ENCODE peak calls at places on chromosomes 3 and 15, in seven cellular contexts. I is CD8-positive, alpha-beta memory T cell; S is psoas muscle; Y is small intestine; U is substantia nigra; V is esophagus muscularis mucosa; G is mammary epithelial cell. A is an unnamed sample.

GRCh38 chr15:75224281-75224680 is 22.6 kb downstream of the C15orf39 start:
- DNase-seq in I (no peak), S (peak), Y (no peak), U (no peak), V (no peak), G (no peak), A (no peak)

GRCh38 chr15:66679043-66679656 is 22.9 kb upstream of the SMAD6 start:
- DNase-seq in I (no peak), S (no peak), Y (no peak), U (no peak), V (no peak), G (no peak), A (peak)

GRCh38 chr3:164418426-164418825 is 659.9 kb downstream of the SI start:
- DNase-seq in I (no peak), S (no peak), Y (no peak), U (no peak), V (no peak), G (no peak), A (peak)

GRCh38 chr3:20352547-20353164 is 166.7 kb upstream of the SGO1 start:
- DNase-seq in I (no peak), S (no peak), Y (no peak), U (no peak), V (no peak), G (peak), A (no peak)

GRCh38 chr3:132854856-132855535 is 132.8 kb upstream of the NPHP3 start:
- DNase-seq in I (no peak), S (no peak), Y (no peak), U (no peak), V (no peak), G (no peak), A (no peak)

GRCh38 chr3:142243134-142243533 is 17.7 kb upstream of the GK5 start:
- DNase-seq in I (no peak), S (no peak), Y (no peak), U (no peak), V (no peak), G (no peak), A (no peak)

GRCh38 chr15:89656116-89656815 is 999 bp upstream of the KIF7 start:
- DNase-seq in I (no peak), S (no peak), Y (no peak), U (no peak), V (no peak), G (peak), A (no peak)

GRCh38 chr3:65751123-65751700 is 287.5 kb downstream of the MAGI1 start:
- DNase-seq in I (no peak), S (peak), Y (peak), U (peak), V (no peak), G (peak), A (peak)

GRCh38 chr15:63191895-63192603 is 2.6 kb downstream of the RAB8B start:
- DNase-seq in I (peak), S (no peak), Y (peak), U (no peak), V (no peak), G (no peak), A (peak)

GRCh38 chr15:74913041-74913440 is 6.4 kb upstream of the FAM219B start:
- DNase-seq in I (no peak), S (no peak), Y (no peak), U (no peak), V (no peak), G (no peak), A (no peak)

GRCh38 chr15:76158250-76158649 is 98.5 kb downstream of the TMEM266 start:
- DNase-seq in I (no peak), S (no peak), Y (no peak), U (no peak), V (no peak), G (no peak), A (no peak)

GRCh38 chr3:194683431-194683830 is 2.3 kb upstream of the FAM43A start:
- DNase-seq in I (no peak), S (no peak), Y (no peak), U (no peak), V (no peak), G (no peak), A (no peak)

GRCh38 chr3:162338514-162338913 is 841.9 kb downstream of the OTOL1 start:
- DNase-seq in I (no peak), S (no peak), Y (no peak), U (no peak), V (no peak), G (no peak), A (no peak)

DNA sequence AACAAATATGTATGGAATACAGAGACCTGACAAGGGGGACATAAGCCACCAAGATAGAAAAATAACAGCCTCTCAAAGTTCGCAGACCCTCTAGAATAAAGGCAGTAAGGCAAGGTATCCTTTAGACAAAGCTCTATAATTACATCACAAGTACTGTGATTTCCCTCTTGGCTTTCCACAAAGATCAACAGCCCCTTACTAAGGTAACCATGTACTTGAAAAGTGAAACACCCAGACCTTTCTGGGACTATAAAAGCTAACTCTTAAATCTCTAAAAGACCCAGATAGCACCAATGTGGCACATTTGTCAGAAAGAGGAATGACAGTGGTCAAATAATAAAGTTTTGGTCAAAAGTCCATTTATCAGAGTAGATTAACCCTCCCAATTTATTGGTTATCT is 51.9 kb downstream of the TBL1XR1 start:
- DNase-seq in I (no peak), S (no peak), Y (no peak), U (no peak), V (no peak), G (no peak), A (no peak)
- H3K27ac ChIP-seq in I (no peak), S (no peak), Y (no peak), U (no peak), V (no peak), G (peak), A (peak)

GRCh38 chr3:29972594-29972993 is 633.8 kb upstream of the TGFBR2 start:
- DNase-seq in I (no peak), S (no peak), Y (no peak), U (no peak), V (no peak), G (peak), A (no peak)
- H3K27ac ChIP-seq in I (no peak), S (no peak), Y (no peak), U (no peak), V (no peak), G (no peak), A (no peak)

GRCh38 chr3:38556640-38557358 is 60.7 kb downstream of the EXOG start:
- DNase-seq in I (no peak), S (no peak), Y (no peak), U (no peak), V (no peak), G (no peak), A (no peak)

GRCh38 chr3:38555926-38556325 is 59.8 kb downstream of the EXOG start:
- DNase-seq in I (no peak), S (no peak), Y (no peak), U (no peak), V (no peak), G (no peak), A (no peak)

GRCh38 chr3:38560284-38560683 is 64.1 kb downstream of the EXOG start:
- DNase-seq in I (no peak), S (no peak), Y (no peak), U (no peak), V (no peak), G (no peak), A (no peak)

GRCh38 chr3:38560996-38561717 is 65.0 kb downstream of the EXOG start:
- DNase-seq in I (peak), S (no peak), Y (no peak), U (no peak), V (no peak), G (no peak), A (no peak)

GRCh38 chr3:38558864-38559263 is 62.7 kb downstream of the EXOG start:
- DNase-seq in I (no peak), S (no peak), Y (no peak), U (no peak), V (no peak), G (no peak), A (no peak)
- H3K27ac ChIP-seq in I (no peak), S (no peak), Y (no peak), U (no peak), V (no peak), G (no peak), A (no peak)

GRCh38 chr15:69777356-69777755 is 320.4 kb downstream of the TLE3 start:
- DNase-seq in I (no peak), S (no peak), Y (no peak), U (no peak), V (no peak), G (no peak), A (no peak)
- H3K27ac ChIP-seq in I (no peak), S (no peak), Y (no peak), U (no peak), V (no peak), G (no peak), A (no peak)

GRCh38 chr15:92448370-92448769 is 54.7 kb downstream of the ST8SIA2 start:
- DNase-seq in I (no peak), S (no peak), Y (no peak), U (no peak), V (no peak), G (no peak), A (no peak)

GRCh38 chr15:92444631-92445030 is 51.0 kb downstream of the ST8SIA2 start:
- DNase-seq in I (no peak), S (no peak), Y (no peak), U (no peak), V (no peak), G (no peak), A (no peak)

GRCh38 chr15:92439311-92439710 is 45.6 kb downstream of the ST8SIA2 start:
- DNase-seq in I (no peak), S (no peak), Y (no peak), U (no peak), V (no peak), G (no peak), A (no peak)

GRCh38 chr15:92438471-92438870 is 44.8 kb downstream of the ST8SIA2 start:
- DNase-seq in I (no peak), S (no peak), Y (no peak), U (no peak), V (no peak), G (peak), A (no peak)

GRCh38 chr15:92443381-92443780 is 49.7 kb downstream of the ST8SIA2 start:
- DNase-seq in I (no peak), S (no peak), Y (no peak), U (no peak), V (no peak), G (no peak), A (no peak)
- H3K27ac ChIP-seq in I (no peak), S (no peak), Y (no peak), U (no peak), V (no peak), G (no peak), A (no peak)

DNA sequence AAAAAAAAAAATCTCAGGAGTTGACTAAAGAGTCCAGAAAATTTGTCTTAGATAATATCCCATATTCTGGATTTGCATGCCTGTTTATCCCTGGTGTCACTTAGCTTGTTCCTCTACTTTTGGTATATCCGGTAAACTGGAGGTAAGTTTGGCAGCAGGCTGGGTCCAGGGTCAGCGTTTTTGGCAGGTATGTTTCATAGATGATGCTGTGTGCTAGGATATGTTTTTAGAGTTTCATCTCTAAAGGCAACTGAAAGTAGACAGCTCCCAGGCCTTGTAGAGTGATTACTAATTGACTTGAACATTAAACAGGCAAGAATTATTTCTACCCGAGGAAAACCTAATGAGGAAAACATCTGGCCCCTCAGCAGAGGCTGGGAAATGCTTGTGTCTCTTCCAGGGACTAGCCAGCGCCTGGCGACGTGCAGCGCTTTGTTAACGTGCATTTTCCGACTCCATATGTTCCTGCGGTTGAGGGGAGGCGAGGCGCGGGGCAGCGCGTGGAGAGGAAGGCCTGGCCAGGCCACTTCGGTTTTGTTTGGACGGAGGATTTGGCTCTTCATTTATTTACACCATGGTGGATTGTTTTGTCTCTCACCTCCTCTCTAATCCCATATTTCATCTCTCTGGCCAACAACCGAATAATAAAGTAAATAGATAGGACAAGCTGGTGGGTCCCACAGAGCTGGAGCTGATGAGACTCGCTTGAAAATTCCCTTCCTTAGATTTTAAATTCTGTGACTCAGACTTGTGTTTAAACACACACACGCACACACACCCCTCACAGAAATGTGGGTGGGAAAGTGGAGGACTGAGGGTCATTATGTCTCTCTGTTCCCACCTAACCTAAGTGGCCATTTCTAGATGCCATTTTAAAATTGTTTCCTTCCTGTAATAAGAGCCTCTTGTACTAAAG is 65.3 kb downstream of the ASB7 start:
- DNase-seq in I (no peak), S (no peak), Y (no peak), U (no peak), V (no peak), G (no peak), A (peak)
- H3K27ac ChIP-seq in I (no peak), S (peak), Y (peak), U (no peak), V (peak), G (no peak), A (no peak)

GRCh38 chr3:71317749-71318458 is 265.6 kb downstream of the FOXP1 start:
- DNase-seq in I (no peak), S (no peak), Y (peak), U (no peak), V (no peak), G (no peak), A (no peak)

GRCh38 chr3:71318459-71318827 is 265.1 kb downstream of the FOXP1 start:
- DNase-seq in I (no peak), S (no peak), Y (no peak), U (no peak), V (no peak), G (no peak), A (no peak)

GRCh38 chr3:71316378-71316777 is 267.1 kb downstream of the FOXP1 start:
- DNase-seq in I (no peak), S (no peak), Y (no peak), U (no peak), V (no peak), G (no peak), A (no peak)

GRCh38 chr3:71317140-71317539 is 266.4 kb downstream of the FOXP1 start:
- DNase-seq in I (no peak), S (no peak), Y (no peak), U (no peak), V (no peak), G (no peak), A (no peak)

GRCh38 chr3:71319771-71320170 is 263.8 kb downstream of the FOXP1 start:
- DNase-seq in I (no peak), S (no peak), Y (no peak), U (no peak), V (no peak), G (no peak), A (no peak)
- H3K27ac ChIP-seq in I (no peak), S (no peak), Y (no peak), U (no peak), V (no peak), G (no peak), A (no peak)

GRCh38 chr15:101185770-101186169 is 66.1 kb downstream of the CHSY1 start:
- DNase-seq in I (no peak), S (no peak), Y (no peak), U (no peak), V (no peak), G (no peak), A (no peak)

GRCh38 chr15:101183926-101184305 is 67.9 kb downstream of the CHSY1 start:
- DNase-seq in I (no peak), S (no peak), Y (no peak), U (no peak), V (no peak), G (no peak), A (no peak)

GRCh38 chr15:101184830-101185229 is 67.0 kb downstream of the CHSY1 start:
- DNase-seq in I (no peak), S (no peak), Y (no peak), U (no peak), V (no peak), G (no peak), A (no peak)

GRCh38 chr15:101183226-101183925 is 68.5 kb downstream of the CHSY1 start:
- DNase-seq in I (no peak), S (no peak), Y (no peak), U (no peak), V (no peak), G (no peak), A (no peak)

GRCh38 chr15:101185336-101185735 is 66.5 kb downstream of the CHSY1 start:
- DNase-seq in I (no peak), S (no peak), Y (no peak), U (no peak), V (no peak), G (no peak), A (no peak)
- H3K27ac ChIP-seq in I (no peak), S (no peak), Y (no peak), U (no peak), V (no peak), G (no peak), A (no peak)

GRCh38 chr3:100563228-100563627 is 46.2 kb upstream of the ADGRG7 start:
- DNase-seq in I (no peak), S (no peak), Y (no peak), U (no peak), V (no peak), G (no peak), A (no peak)

GRCh38 chr3:100561459-100562158 is 47.8 kb upstream of the ADGRG7 start:
- DNase-seq in I (no peak), S (no peak), Y (no peak), U (no peak), V (no peak), G (peak), A (peak)

GRCh38 chr3:100563652-100564215 is 45.7 kb upstream of the ADGRG7 start:
- DNase-seq in I (no peak), S (no peak), Y (no peak), U (no peak), V (no peak), G (no peak), A (no peak)

GRCh38 chr3:100560426-100560825 is 49.0 kb upstream of the ADGRG7 start:
- DNase-seq in I (no peak), S (no peak), Y (no peak), U (no peak), V (no peak), G (no peak), A (no peak)

GRCh38 chr3:100562224-100562857 is 47.1 kb upstream of the ADGRG7 start:
- DNase-seq in I (no peak), S (no peak), Y (no peak), U (no peak), V (no peak), G (peak), A (no peak)
- H3K27ac ChIP-seq in I (no peak), S (no peak), Y (no peak), U (no peak), V (no peak), G (peak), A (no peak)

GRCh38 chr3:15295506-15295905 is 36.9 kb downstream of the SH3BP5 start:
- DNase-seq in I (no peak), S (no peak), Y (no peak), U (peak), V (no peak), G (no peak), A (no peak)
- H3K27ac ChIP-seq in I (no peak), S (peak), Y (peak), U (no peak), V (peak), G (no peak), A (no peak)